ENCODE peak calls at places on chromosome 12, in seven cellular contexts. I, S, V, N, E, O and J are unnamed samples.

GRCh38 chr12:40137252-40137651 is 31.4 kb upstream of the SLC2A13 start:
- DNase-seq in S (no peak), N (no peak), I (no peak), V (no peak), E (no peak), O (no peak), J (no peak)

GRCh38 chr12:6592087-6592486 is 15.1 kb downstream of the CHD4 start:
- DNase-seq in I (no peak), V (no peak), O (no peak), S (no peak), N (no peak), E (no peak), J (no peak)

GRCh38 chr12:79643821-79644220 is 46.9 kb downstream of the PAWR start:
- DNase-seq in V (no peak), I (no peak), E (peak; percentile 82), O (no peak), N (no peak), S (no peak), J (no peak)

GRCh38 chr12:82413994-82414393 is 55.7 kb downstream of the METTL25 start:
- DNase-seq in S (no peak), N (no peak), E (no peak), O (no peak), V (no peak), I (no peak), J (no peak)

GRCh38 chr12:7212678-7213077 is 23.2 kb downstream of the PEX5 start:
- DNase-seq in E (no peak), I (no peak), N (no peak), S (no peak), V (no peak), O (no peak), J (no peak)

GRCh38 chr12:2596441-2596840 is 198.3 kb upstream of the FKBP4 start:
- DNase-seq in V (no peak), N (no peak), S (no peak), E (no peak), O (no peak), I (no peak), J (no peak)

GRCh38 chr12:109166371-109166770 is 50.0 kb downstream of the ACACB start:
- DNase-seq in N (no peak), V (no peak), I (no peak), E (no peak), S (no peak), O (no peak), J (no peak)

GRCh38 chr12:116916714-116917114 is 6.0 kb downstream of the FBXW8 start:
- DNase-seq in S (peak; percentile 86), N (peak; percentile 65), E (peak; percentile 95), V (no peak), O (peak; percentile 51), I (no peak), J (peak; percentile 31)

GRCh38 chr12:71755146-71755892 is 656 bp downstream of the RAB21 start:
- DNase-seq in V (no peak), N (no peak), S (no peak), O (peak; percentile 30), I (peak; percentile 18), E (peak; percentile 18), J (no peak)

GRCh38 chr12:71075743-71076142 is 82.1 kb downstream of the TSPAN8 start:
- DNase-seq in S (no peak), V (no peak), N (no peak), I (no peak), E (no peak), O (no peak), J (no peak)

GRCh38 chr12:29286081-29286800 is 94.7 kb downstream of the ERGIC2 start:
- DNase-seq in I (peak; percentile 46), N (no peak), O (no peak), V (no peak), S (no peak), E (no peak), J (no peak)

GRCh38 chr12:124324803-124325705 is 30.2 kb downstream of the RFLNA start:
- DNase-seq in N (no peak), E (no peak), S (no peak), I (no peak), O (no peak), V (no peak), J (no peak)

GRCh38 chr12:122934722-122935121 is 31.5 kb downstream of the ABCB9 start:
- DNase-seq in N (no peak), I (no peak), E (no peak), O (peak; percentile 45), V (no peak), S (no peak), J (no peak)
- TF ChIP-seq JUND in N (no peak), I (no peak), E (no peak), O (no peak), V (no peak), S (no peak), J (no peak)

DNA sequence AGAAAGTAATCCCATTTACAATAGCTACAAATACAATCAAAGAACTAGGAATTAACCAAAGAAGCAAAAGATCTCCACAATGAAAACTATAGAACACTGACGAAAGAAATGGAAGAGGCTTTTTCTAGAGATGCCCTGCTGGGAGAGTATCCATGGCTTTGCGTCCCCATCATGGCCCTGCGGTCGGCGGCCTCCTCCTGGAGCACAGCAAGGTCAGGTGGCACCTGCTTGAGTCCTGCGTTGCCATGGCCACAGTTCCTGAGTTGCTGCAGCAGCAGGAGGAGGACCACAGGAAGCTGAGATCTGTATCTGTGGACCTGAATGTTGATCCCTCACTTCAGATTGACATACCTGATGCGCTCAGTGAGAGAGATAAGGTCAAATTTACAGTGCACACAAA is 143.5 kb downstream of the SLC5A8 start:
- DNase-seq in N (no peak), O (no peak), E (no peak), I (no peak), V (no peak), S (no peak), J (no peak)
- TF ChIP-seq JUND in N (no peak), O (no peak), E (no peak), I (no peak), V (no peak), S (no peak), J (no peak)

DNA sequence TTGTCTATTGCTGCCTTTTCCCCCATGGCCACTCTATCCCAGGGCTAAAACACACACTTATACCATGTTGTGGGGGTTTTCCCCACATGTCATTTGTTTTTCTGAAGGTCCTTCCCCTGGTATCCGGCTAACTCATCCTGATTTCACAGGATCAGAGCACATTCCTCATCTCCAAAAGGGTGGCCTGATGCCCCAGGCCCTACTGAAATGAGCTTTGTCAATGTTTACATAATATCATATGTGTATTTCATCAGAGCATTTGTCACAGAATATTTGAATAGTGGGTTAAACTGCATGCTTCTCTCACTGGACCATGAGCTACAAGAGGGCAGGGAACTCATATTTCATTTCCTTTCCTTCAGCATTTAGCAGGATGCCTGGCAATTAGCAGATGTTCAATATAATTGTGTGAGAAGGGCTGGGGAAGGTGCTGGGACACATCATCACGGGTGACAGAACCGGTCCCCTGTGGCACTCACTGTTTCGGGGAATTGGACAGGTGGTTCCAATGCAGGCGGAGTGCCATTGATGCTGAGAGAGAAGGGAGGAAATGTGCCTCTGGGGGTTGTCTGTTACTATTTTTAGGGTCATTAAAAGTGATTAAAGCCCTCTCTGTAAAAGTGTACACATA is 26.8 kb downstream of the EMP1 start:
- DNase-seq in I (no peak), S (no peak), N (no peak), V (no peak), O (no peak), E (peak; percentile 55), J (no peak)
- TF ChIP-seq JUND in I (no peak), S (no peak), N (no peak), V (no peak), O (no peak), E (no peak), J (no peak)

GRCh38 chr12:56040151-56040550 is 1.6 kb upstream of the RPS26 start:
- DNase-seq in I (no peak), O (no peak), S (no peak), E (no peak), N (no peak), V (no peak), J (no peak)
- TF ChIP-seq JUND in I (no peak), O (no peak), S (no peak), E (no peak), N (no peak), V (no peak), J (no peak)

DNA sequence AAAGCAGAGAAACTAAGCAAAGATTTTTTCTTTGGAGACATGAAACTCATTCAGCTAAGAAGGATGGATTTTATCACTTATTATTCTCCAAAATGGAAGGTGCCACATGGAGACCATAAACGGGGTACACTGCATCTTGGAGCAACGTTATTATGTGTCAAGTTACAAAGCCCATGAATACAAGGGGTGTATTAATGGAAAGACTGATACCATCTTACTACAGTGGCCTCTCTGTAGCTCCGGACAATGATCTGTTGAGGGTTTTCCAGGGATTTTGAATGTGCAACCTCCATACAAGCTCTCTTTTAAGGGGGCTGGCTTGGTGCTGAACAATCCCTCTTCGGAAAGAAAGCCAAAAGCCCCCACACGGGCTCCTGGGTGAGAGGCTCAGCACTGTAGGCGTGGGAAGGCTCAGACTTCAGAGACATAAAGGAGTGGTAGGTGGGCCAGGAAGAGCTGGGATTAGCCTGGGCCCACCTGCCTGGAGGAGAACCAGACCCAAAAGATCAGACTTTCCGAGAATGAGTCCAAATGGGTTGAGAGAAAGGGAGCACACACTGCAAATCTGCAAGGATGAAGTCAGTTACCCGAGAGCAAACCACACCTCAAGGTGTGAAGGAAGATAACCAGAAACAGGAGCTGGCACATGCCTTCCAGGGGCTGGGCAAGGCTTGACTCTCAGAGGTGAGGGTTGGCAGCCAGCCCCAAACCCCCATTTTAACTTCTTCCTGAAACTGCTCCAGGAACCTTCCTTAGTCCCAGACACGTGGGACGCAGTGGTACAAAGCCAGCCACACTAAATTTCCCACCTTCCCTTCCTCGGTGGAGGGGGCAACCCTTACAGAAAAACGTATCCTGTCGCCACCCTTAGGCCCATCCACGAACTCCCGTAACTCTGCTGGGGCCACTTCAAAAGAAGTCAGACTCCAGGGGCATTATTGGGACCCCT is 1.5 kb downstream of the VPS37B start:
- DNase-seq in O (no peak), E (no peak), S (no peak), N (no peak), I (no peak), V (no peak), J (no peak)
- TF ChIP-seq JUND in O (no peak), E (no peak), S (no peak), N (no peak), I (no peak), V (no peak), J (no peak)

GRCh38 chr12:48388430-48388829 is 37.7 kb upstream of the ZNF641 start:
- DNase-seq in O (no peak), I (no peak), S (no peak), E (no peak), V (no peak), N (no peak), J (no peak)

GRCh38 chr12:48389409-48389808 is 38.7 kb upstream of the ZNF641 start:
- DNase-seq in N (no peak), S (no peak), E (no peak), O (no peak), I (no peak), V (no peak), J (no peak)

GRCh38 chr12:48388938-48389337 is 38.2 kb upstream of the ZNF641 start:
- DNase-seq in V (no peak), E (no peak), O (no peak), S (no peak), N (no peak), I (no peak), J (no peak)

GRCh38 chr12:48390026-48390425 is 39.3 kb upstream of the ZNF641 start:
- DNase-seq in S (no peak), N (no peak), I (no peak), E (no peak), V (no peak), O (no peak), J (no peak)
- TF ChIP-seq JUND in S (no peak), N (no peak), I (no peak), E (no peak), V (no peak), O (no peak), J (no peak)